ENCODE peak calls at places on chromosome 2, in six cellular contexts. F is BE2C; D is HFFc6; B is GDM1; R is effector memory CD8-positive, alpha-beta T cell; U is LoVo. I is an unnamed sample.

GRCh38 chr2:20451761-20452499 is 5.1 kb downstream of the RHOB start:
- DNase-seq in F (no peak), D (no peak), B (no peak), R (no peak), U (no peak), I (no peak)

GRCh38 chr2:129849559-129850160 is 129.8 kb upstream of the RAB6C start:
- DNase-seq in F (no peak), D (peak; percentile 75), B (peak; percentile 42), R (no peak), U (peak; percentile 68), I (peak; percentile 18)

GRCh38 chr2:187138240-187138639 is 289.3 kb upstream of the ZSWIM2 start:
- DNase-seq in F (peak; percentile 5), D (peak; percentile 26), B (peak; percentile 37), R (no peak), U (peak; percentile 19), I (no peak)

GRCh38 chr2:216340280-216340631 is 32.0 kb downstream of the MARCHF4 start:
- DNase-seq in F (no peak), D (no peak), B (no peak), R (no peak), U (no peak), I (no peak)

GRCh38 chr2:22843919-22844537 is 541.0 kb upstream of the KLHL29 start:
- DNase-seq in F (no peak), D (no peak), B (no peak), R (no peak), U (no peak), I (no peak)

GRCh38 chr2:112648081-112648480 is 2.3 kb downstream of the SLC20A1 start:
- DNase-seq in F (no peak), D (no peak), B (no peak), R (no peak), U (no peak), I (no peak)

GRCh38 chr2:240561325-240561971 is 1.3 kb downstream of the DUSP28 start:
- DNase-seq in F (no peak), D (peak; percentile 84), B (no peak), R (no peak), U (peak; percentile 45), I (peak; percentile 73)

GRCh38 chr2:225466891-225467604 is 67.5 kb downstream of the NYAP2 start:
- DNase-seq in F (no peak), D (no peak), B (no peak), R (no peak), U (peak; percentile 19), I (no peak)

GRCh38 chr2:75808793-75809535 is 98.2 kb upstream of the GCFC2 start:
- DNase-seq in F (no peak), D (no peak), B (no peak), R (no peak), U (no peak), I (no peak)

I was measured in epithelial cell of prostate.